ENCODE peak calls at places on chromosomes 4 and X, in six cellular contexts. T is lower lobe of right lung; O is tibial artery; L is CD4-positive, alpha-beta memory T cell; P is fibroblast of lung; I is dorsolateral prefrontal cortex. F is an unnamed sample. For H3K27me3, the result is how much of the 10 kb centered on the place peaks cover.

GRCh38 chr4:3711183-3712111 is 54.7 kb upstream of the ADRA2C start:
- DNase-seq in T (peak), O (no peak), L (no peak), P (no peak), I (no peak), F (peak)

GRCh38 chrX:153454901-153455550 is 9.2 kb upstream of the TREX2 start:
- DNase-seq in T (no peak), O (no peak), L (no peak), P (no peak), I (no peak), F (no peak)

GRCh38 chr4:86449746-86450145 is 89.9 kb upstream of the MAPK10 start:
- DNase-seq in T (no peak), O (no peak), L (no peak), P (no peak), I (no peak), F (no peak)

GRCh38 chr4:73080789-73081188 is 11.3 kb upstream of the COX18 start:
- DNase-seq in T (no peak), O (no peak), L (no peak), P (peak), I (peak), F (no peak)

GRCh38 chr4:87543835-87544461 is 14.8 kb upstream of the SPARCL1 start:
- DNase-seq in T (no peak), O (peak), L (no peak), P (peak), I (no peak), F (peak)

GRCh38 chr4:95181446-95182306 is 367.1 kb downstream of the UNC5C start:
- DNase-seq in T (no peak), O (no peak), L (peak), P (peak), I (peak), F (no peak)

GRCh38 chr4:144709793-144710525 is 64.0 kb downstream of the HHIP start:
- DNase-seq in T (no peak), O (no peak), L (no peak), P (peak), I (peak), F (no peak)

GRCh38 chrX:42678133-42678532 is 99.8 kb downstream of the PPP1R2C start:
- DNase-seq in T (no peak), O (no peak), L (no peak), P (peak), I (no peak), F (peak)

GRCh38 chrX:67724359-67725110 is 180.7 kb downstream of the AR start:
- DNase-seq in T (no peak), O (peak), L (no peak), P (peak), I (no peak), F (no peak)

GRCh38 chr4:17512973-17513665 is 1.2 kb upstream of the QDPR start:
- DNase-seq in T (no peak), O (no peak), L (no peak), P (no peak), I (no peak), F (no peak)

GRCh38 chr4:60683953-60684352 is 516.2 kb upstream of the ADGRL3 start:
- DNase-seq in T (no peak), O (no peak), L (no peak), P (peak), I (no peak), F (no peak)

GRCh38 chrX:10726647-10727046 is 106.3 kb upstream of the MID1 start:
- DNase-seq in T (no peak), O (no peak), L (no peak), P (peak), I (no peak), F (no peak)

GRCh38 chrX:57282568-57282967 is 3.9 kb upstream of the FAAH2 start:
- DNase-seq in T (no peak), O (no peak), L (peak), P (no peak), I (no peak), F (no peak)

GRCh38 chr4:40980318-40980883 is 230.6 kb downstream of the NSUN7 start:
- DNase-seq in T (no peak), O (no peak), L (no peak), P (no peak), I (no peak), F (no peak)

GRCh38 chr4:85837334-85837733 is 362.4 kb downstream of the ARHGAP24 start:
- DNase-seq in T (no peak), O (no peak), L (no peak), P (no peak), I (no peak), F (no peak)

GRCh38 chr4:41258783-41259182 is 2.1 kb downstream of the UCHL1 start:
- DNase-seq in T (no peak), O (no peak), L (no peak), P (peak), I (peak), F (no peak)

GRCh38 chr4:84681488-84682274 is 98.8 kb downstream of the CDS1 start:
- DNase-seq in T (no peak), O (no peak), L (no peak), P (peak), I (no peak), F (no peak)

GRCh38 chr4:25861422-25861926 is 1.3 kb downstream of the SEL1L3 start:
- DNase-seq in T (no peak), O (no peak), L (peak), P (no peak), I (no peak), F (no peak)

GRCh38 chr4:25862411-25863346 is at the start of gene SEL1L3:
- DNase-seq in T (peak), O (no peak), L (peak), P (no peak), I (peak), F (peak)

GRCh38 chr4:25861951-25862410 is 807 bp downstream of the SEL1L3 start:
- DNase-seq in T (peak), O (no peak), L (peak), P (peak), I (no peak), F (peak)

GRCh38 chr4:25863906-25864418 is 1.2 kb upstream of the SEL1L3 start:
- DNase-seq in T (no peak), O (no peak), L (no peak), P (no peak), I (no peak), F (no peak)

GRCh38 chr4:25863347-25863784 is 578 bp upstream of the SEL1L3 start:
- DNase-seq in T (peak), O (no peak), L (no peak), P (no peak), I (peak), F (no peak)
- H3K4me3 ChIP-seq in T (peak), O (peak), L (peak), P (no peak), I (peak), F (peak)

GRCh38 chrX:40006025-40007017 is 91.4 kb downstream of the BCOR start:
- DNase-seq in T (peak), O (no peak), L (no peak), P (peak), I (no peak), F (peak)

GRCh38 chrX:40008841-40009461 is 88.8 kb downstream of the BCOR start:
- DNase-seq in T (peak), O (no peak), L (no peak), P (peak), I (no peak), F (peak)

GRCh38 chrX:40007136-40007535 is 90.6 kb downstream of the BCOR start:
- DNase-seq in T (no peak), O (no peak), L (no peak), P (no peak), I (no peak), F (no peak)

GRCh38 chrX:40009462-40009851 is 88.3 kb downstream of the BCOR start:
- DNase-seq in T (no peak), O (no peak), L (no peak), P (no peak), I (no peak), F (no peak)

DNA sequence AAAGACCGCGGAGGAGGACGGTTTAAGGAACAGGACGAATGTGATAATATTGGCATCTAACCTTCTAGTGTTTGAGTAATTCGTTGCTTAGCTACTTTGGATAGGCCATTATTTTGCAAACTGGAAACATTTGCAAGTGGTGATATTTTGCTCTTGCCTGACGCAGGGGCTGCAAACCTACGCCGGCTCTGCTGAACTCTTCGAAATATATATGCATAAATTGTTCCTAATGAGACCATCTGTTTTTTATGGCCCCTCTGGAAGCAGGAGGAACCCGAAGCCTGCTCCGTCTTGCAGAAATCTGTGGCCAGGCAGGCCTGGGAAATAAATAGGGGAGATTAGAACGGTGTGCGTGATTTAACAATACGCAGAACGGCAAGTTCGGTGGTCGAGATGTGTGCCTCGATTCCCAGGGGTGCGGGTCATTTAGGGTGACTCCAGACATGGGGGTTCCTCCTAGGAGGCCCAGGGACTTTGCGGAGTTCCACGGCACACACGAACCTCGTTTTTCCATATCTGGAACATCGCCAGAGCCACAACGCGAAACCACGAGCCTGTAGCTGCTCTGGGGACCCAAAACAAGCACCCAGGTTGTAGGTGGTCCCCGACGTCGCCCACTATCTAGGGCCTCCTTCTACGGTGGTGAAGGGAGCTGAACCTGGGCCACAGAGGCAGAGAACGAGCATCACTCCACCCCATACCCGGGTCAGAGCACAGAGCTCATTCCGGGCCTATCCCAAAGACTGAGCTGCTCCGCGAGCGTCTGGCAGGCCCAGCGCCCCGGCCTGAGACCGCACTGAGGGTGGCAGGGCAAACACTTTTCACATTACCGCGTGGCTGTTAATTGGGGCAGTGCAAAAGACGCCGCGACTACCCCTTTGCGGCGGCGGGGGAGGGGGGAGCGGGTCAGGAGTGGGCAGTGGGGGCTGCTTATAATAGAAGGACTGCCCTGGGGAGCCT is 89.7 kb downstream of the BCOR start:
- DNase-seq in T (no peak), O (no peak), L (no peak), P (no peak), I (no peak), F (peak)
- H3K27me3 ChIP-seq in T (under half), O (under half), L (under half), P (under half), I (half or more), F (under half)

DNA sequence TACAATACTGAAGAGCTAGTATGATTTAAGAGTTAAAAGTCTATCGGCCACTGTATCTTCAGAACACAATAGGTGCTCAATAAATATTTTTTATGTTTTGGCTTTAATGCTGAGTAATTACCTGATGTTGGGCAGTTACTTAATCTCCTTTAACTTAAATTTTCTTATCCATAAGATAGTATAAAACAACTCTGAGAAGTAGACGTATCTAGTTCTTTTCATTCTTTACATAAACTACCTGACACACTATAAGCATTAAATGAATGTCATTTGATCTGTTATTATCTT is 22.9 kb downstream of the ELF2 start:
- DNase-seq in T (no peak), O (no peak), L (no peak), P (no peak), I (no peak), F (no peak)
- H3K27ac ChIP-seq in T (no peak), O (no peak), L (no peak), P (no peak), I (no peak), F (no peak)

GRCh38 chr4:53131562-53131925 is 234.3 kb downstream of the SCFD2 start:
- DNase-seq in T (no peak), O (no peak), L (no peak), P (no peak), I (no peak), F (no peak)
- H3K4me3 ChIP-seq in T (no peak), O (no peak), L (no peak), P (no peak), I (no peak), F (no peak)

GRCh38 chrX:70439016-70439415 is 5.6 kb upstream of the DLG3 start:
- DNase-seq in T (no peak), O (no peak), L (no peak), P (peak), I (no peak), F (no peak)
- H3K27me3 ChIP-seq in T (under half), O (under half), L (under half), P (under half), I (half or more), F (under half)

DNA sequence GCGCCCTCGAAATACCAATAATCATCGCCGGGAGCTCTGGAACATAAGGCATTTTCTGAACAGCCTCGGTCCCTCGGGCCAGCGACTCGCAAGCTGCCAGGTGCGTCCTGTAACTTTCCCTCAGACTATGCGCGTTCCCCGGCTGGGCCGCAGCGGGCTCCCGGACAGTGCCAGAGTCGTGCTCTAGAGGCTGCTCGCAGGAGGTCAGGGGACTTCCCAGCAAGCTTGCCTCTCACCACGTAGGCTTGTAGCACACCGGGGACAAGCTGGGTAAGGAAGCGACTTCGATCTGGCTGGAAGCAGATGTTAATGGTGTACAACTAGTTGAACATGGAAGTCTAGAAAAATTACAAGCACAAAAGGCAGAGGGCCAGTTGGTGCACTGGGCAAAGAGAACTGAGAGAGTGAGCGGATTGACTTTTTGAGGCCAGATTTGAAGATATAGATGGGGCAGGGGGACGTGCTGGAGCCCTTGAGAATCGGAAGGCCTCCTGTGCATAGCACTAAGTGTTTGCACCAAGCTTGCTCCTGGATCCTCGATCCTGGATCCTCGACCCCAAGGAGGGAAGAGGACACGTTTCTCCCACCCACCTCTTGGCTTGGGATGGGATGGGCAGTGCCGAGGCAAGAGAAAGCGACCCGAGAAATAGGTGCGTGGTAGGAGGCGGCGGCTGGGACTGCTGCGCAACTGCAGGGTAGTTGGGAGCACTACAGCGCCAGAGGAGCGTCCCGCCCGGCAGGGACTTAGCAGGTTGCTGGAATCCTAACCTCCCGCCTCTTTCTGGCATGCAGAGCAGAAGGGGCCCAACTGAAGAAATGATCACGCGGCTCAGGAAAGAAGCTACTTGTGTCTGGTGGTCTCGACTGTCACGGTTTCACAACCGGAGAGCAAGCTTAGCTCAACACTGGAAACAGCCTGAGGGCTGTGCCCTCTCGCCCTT is 19.9 kb upstream of the ZIC3 start:
- DNase-seq in T (no peak), O (no peak), L (no peak), P (no peak), I (no peak), F (no peak)
- H3K27ac ChIP-seq in T (no peak), O (no peak), L (no peak), P (no peak), I (no peak), F (no peak)

GRCh38 chr4:7233006-7233580 is 40.8 kb downstream of the SORCS2 start:
- DNase-seq in T (no peak), O (no peak), L (no peak), P (no peak), I (no peak), F (no peak)

GRCh38 chr4:7234355-7235029 is 42.2 kb downstream of the SORCS2 start:
- DNase-seq in T (no peak), O (no peak), L (no peak), P (no peak), I (no peak), F (no peak)

GRCh38 chr4:7233601-7234000 is 41.3 kb downstream of the SORCS2 start:
- DNase-seq in T (no peak), O (no peak), L (no peak), P (no peak), I (no peak), F (no peak)

GRCh38 chr4:7236847-7237246 is 44.5 kb downstream of the SORCS2 start:
- DNase-seq in T (no peak), O (no peak), L (no peak), P (peak), I (no peak), F (no peak)

GRCh38 chr4:7235030-7235380 is 42.7 kb downstream of the SORCS2 start:
- DNase-seq in T (no peak), O (no peak), L (no peak), P (no peak), I (no peak), F (no peak)
- H3K4me3 ChIP-seq in T (no peak), O (no peak), L (no peak), P (no peak), I (no peak), F (no peak)

F was measured in right cardiac atrium.